ENCODE peak calls at places on chromosomes 5 and 9, in ten cellular contexts. One of them, this sample, is unnamed.

GRCh38 chr5:146644811-146645210 is 128.8 kb upstream of the GPR151 start:
- DNase-seq in epithelial cell of esophagus: no peak
- DNase-seq in foreskin fibroblast: no peak
- DNase-seq in uterus: no peak
- DNase-seq in neural progenitor cell: no peak
- DNase-seq in Caco-2: no peak
- DNase-seq in dorsolateral prefrontal cortex: no peak
- DNase-seq in Calu3: no peak
- DNase-seq in GM13977: no peak
- DNase-seq in kidney: no peak
- DNase-seq in this sample: no peak

GRCh38 chr5:10306806-10307205 is 896 bp downstream of the CMBL start:
- DNase-seq in neural progenitor cell: no peak
- DNase-seq in kidney: no peak
- DNase-seq in GM13977: no peak
- DNase-seq in foreskin fibroblast: no peak
- DNase-seq in dorsolateral prefrontal cortex: no peak
- DNase-seq in Caco-2: no peak
- DNase-seq in Calu3: no peak
- DNase-seq in uterus: no peak
- DNase-seq in epithelial cell of esophagus: no peak
- DNase-seq in this sample: no peak

GRCh38 chr5:75510417-75510835 is 1.0 kb downstream of the CERT1 start:
- DNase-seq in foreskin fibroblast: peak
- DNase-seq in GM13977: peak
- DNase-seq in kidney: no peak
- DNase-seq in neural progenitor cell: no peak
- DNase-seq in epithelial cell of esophagus: peak
- DNase-seq in Calu3: no peak
- DNase-seq in Caco-2: no peak
- DNase-seq in uterus: no peak
- DNase-seq in dorsolateral prefrontal cortex: no peak
- DNase-seq in this sample: no peak

GRCh38 chr9:136270173-136270710 is 24.6 kb upstream of the QSOX2 start:
- DNase-seq in Calu3: no peak
- DNase-seq in dorsolateral prefrontal cortex: no peak
- DNase-seq in epithelial cell of esophagus: no peak
- DNase-seq in GM13977: no peak
- DNase-seq in neural progenitor cell: no peak
- DNase-seq in foreskin fibroblast: no peak
- DNase-seq in kidney: no peak
- DNase-seq in uterus: no peak
- DNase-seq in Caco-2: no peak
- DNase-seq in this sample: no peak

GRCh38 chr9:124222109-124222508 is 35.6 kb upstream of the NEK6 start:
- DNase-seq in foreskin fibroblast: no peak
- DNase-seq in dorsolateral prefrontal cortex: no peak
- DNase-seq in uterus: no peak
- DNase-seq in neural progenitor cell: no peak
- DNase-seq in kidney: no peak
- DNase-seq in epithelial cell of esophagus: no peak
- DNase-seq in Caco-2: no peak
- DNase-seq in GM13977: no peak
- DNase-seq in Calu3: no peak
- DNase-seq in this sample: no peak

GRCh38 chr9:84668204-84669007 is 1.1 kb upstream of the NTRK2 start:
- DNase-seq in foreskin fibroblast: peak
- DNase-seq in Caco-2: peak
- DNase-seq in neural progenitor cell: peak
- DNase-seq in Calu3: peak
- DNase-seq in kidney: peak
- DNase-seq in dorsolateral prefrontal cortex: peak
- DNase-seq in uterus: no peak
- DNase-seq in epithelial cell of esophagus: peak
- DNase-seq in GM13977: peak
- DNase-seq in this sample: peak

GRCh38 chr5:75616286-75616810 is 5.1 kb downstream of the ANKDD1B start:
- DNase-seq in foreskin fibroblast: no peak
- DNase-seq in epithelial cell of esophagus: no peak
- DNase-seq in GM13977: no peak
- DNase-seq in Calu3: no peak
- DNase-seq in uterus: no peak
- DNase-seq in neural progenitor cell: peak
- DNase-seq in Caco-2: no peak
- DNase-seq in kidney: no peak
- DNase-seq in dorsolateral prefrontal cortex: no peak
- DNase-seq in this sample: peak

GRCh38 chr5:54347221-54347865 is 37.0 kb upstream of the ARL15 start:
- DNase-seq in epithelial cell of esophagus: no peak
- DNase-seq in Caco-2: no peak
- DNase-seq in kidney: no peak
- DNase-seq in GM13977: no peak
- DNase-seq in dorsolateral prefrontal cortex: no peak
- DNase-seq in foreskin fibroblast: no peak
- DNase-seq in uterus: no peak
- DNase-seq in Calu3: no peak
- DNase-seq in neural progenitor cell: no peak
- DNase-seq in this sample: no peak

GRCh38 chr5:113202904-113203716 is 226.5 kb downstream of the DCP2 start:
- DNase-seq in dorsolateral prefrontal cortex: peak
- DNase-seq in uterus: no peak
- DNase-seq in epithelial cell of esophagus: peak
- DNase-seq in Calu3: peak
- DNase-seq in neural progenitor cell: peak
- DNase-seq in kidney: no peak
- DNase-seq in foreskin fibroblast: no peak
- DNase-seq in Caco-2: peak
- DNase-seq in GM13977: no peak
- DNase-seq in this sample: no peak

GRCh38 chr9:121485618-121486531 is 13.8 kb downstream of the GGTA1 start:
- DNase-seq in kidney: no peak
- DNase-seq in Caco-2: no peak
- DNase-seq in neural progenitor cell: no peak
- DNase-seq in epithelial cell of esophagus: no peak
- DNase-seq in foreskin fibroblast: no peak
- DNase-seq in uterus: no peak
- DNase-seq in Calu3: no peak
- DNase-seq in GM13977: no peak
- DNase-seq in dorsolateral prefrontal cortex: no peak
- DNase-seq in this sample: no peak

GRCh38 chr5:66560371-66560770 is 35.8 kb upstream of the MAST4 start:
- DNase-seq in GM13977: no peak
- DNase-seq in neural progenitor cell: no peak
- DNase-seq in foreskin fibroblast: no peak
- DNase-seq in epithelial cell of esophagus: no peak
- DNase-seq in dorsolateral prefrontal cortex: no peak
- DNase-seq in Caco-2: no peak
- DNase-seq in kidney: no peak
- DNase-seq in uterus: no peak
- DNase-seq in Calu3: no peak
- DNase-seq in this sample: no peak

DNA sequence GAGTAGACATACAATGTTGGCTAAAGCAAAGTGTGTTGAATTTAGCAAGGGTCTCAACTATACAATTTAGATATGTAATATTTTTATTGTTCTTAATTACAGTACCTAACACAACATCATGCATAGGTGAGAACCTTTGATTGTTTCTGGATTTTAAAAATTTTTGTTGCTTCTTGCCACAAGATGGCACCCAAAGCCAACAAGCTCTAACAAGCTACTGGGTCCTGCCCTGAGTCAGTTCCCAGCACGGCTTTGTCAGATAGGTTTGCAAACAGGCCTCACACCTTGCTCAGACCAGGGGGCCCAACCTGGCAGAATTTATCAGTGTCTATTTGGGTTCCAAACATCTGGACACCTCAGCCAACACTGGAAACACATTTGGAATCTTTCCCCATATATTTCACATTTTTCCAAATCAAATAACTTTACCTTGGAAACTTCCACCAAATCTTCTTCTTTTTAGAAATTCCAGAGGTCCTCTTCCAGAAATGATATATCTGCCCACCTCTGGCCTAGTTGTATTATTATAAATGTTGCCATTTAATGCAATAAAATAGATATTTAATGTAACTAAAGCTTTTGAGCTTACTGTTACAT is 49.5 kb upstream of the EGFLAM start:
- DNase-seq in kidney: no peak
- DNase-seq in Caco-2: peak
- DNase-seq in foreskin fibroblast: peak
- DNase-seq in neural progenitor cell: peak
- DNase-seq in GM13977: peak
- DNase-seq in Calu3: peak
- DNase-seq in epithelial cell of esophagus: peak
- DNase-seq in dorsolateral prefrontal cortex: no peak
- DNase-seq in uterus: no peak
- DNase-seq in this sample: peak
- TF ChIP-seq CTCF in kidney: peak
- TF ChIP-seq CTCF in Caco-2: peak
- TF ChIP-seq CTCF in foreskin fibroblast: peak
- TF ChIP-seq CTCF in neural progenitor cell: peak
- TF ChIP-seq CTCF in GM13977: peak
- TF ChIP-seq CTCF in Calu3: no peak
- TF ChIP-seq CTCF in epithelial cell of esophagus: peak
- TF ChIP-seq CTCF in dorsolateral prefrontal cortex: peak
- TF ChIP-seq CTCF in uterus: no peak
- TF ChIP-seq CTCF in this sample: peak

GRCh38 chr5:8749556-8749955 is 796.3 kb downstream of the SEMA5A start:
- DNase-seq in Calu3: no peak
- DNase-seq in epithelial cell of esophagus: no peak
- DNase-seq in GM13977: no peak
- DNase-seq in kidney: no peak
- DNase-seq in dorsolateral prefrontal cortex: no peak
- DNase-seq in uterus: no peak
- DNase-seq in neural progenitor cell: no peak
- DNase-seq in foreskin fibroblast: no peak
- DNase-seq in Caco-2: no peak
- DNase-seq in this sample: no peak
- TF ChIP-seq CTCF in Calu3: no peak
- TF ChIP-seq CTCF in epithelial cell of esophagus: no peak
- TF ChIP-seq CTCF in GM13977: no peak
- TF ChIP-seq CTCF in kidney: no peak
- TF ChIP-seq CTCF in dorsolateral prefrontal cortex: no peak
- TF ChIP-seq CTCF in uterus: no peak
- TF ChIP-seq CTCF in neural progenitor cell: no peak
- TF ChIP-seq CTCF in foreskin fibroblast: no peak
- TF ChIP-seq CTCF in Caco-2: no peak
- TF ChIP-seq CTCF in this sample: no peak

GRCh38 chr5:125012727-125013451 is 266.4 kb upstream of the ZNF608 start:
- DNase-seq in GM13977: no peak
- DNase-seq in foreskin fibroblast: peak
- DNase-seq in kidney: no peak
- DNase-seq in dorsolateral prefrontal cortex: no peak
- DNase-seq in Calu3: peak
- DNase-seq in epithelial cell of esophagus: peak
- DNase-seq in neural progenitor cell: no peak
- DNase-seq in Caco-2: peak
- DNase-seq in uterus: no peak
- DNase-seq in this sample: no peak

GRCh38 chr5:125011982-125012381 is 265.5 kb upstream of the ZNF608 start:
- DNase-seq in uterus: no peak
- DNase-seq in epithelial cell of esophagus: no peak
- DNase-seq in foreskin fibroblast: no peak
- DNase-seq in Caco-2: peak
- DNase-seq in GM13977: no peak
- DNase-seq in Calu3: no peak
- DNase-seq in kidney: no peak
- DNase-seq in dorsolateral prefrontal cortex: no peak
- DNase-seq in neural progenitor cell: no peak
- DNase-seq in this sample: no peak

GRCh38 chr5:125006011-125006685 is 259.7 kb upstream of the ZNF608 start:
- DNase-seq in epithelial cell of esophagus: no peak
- DNase-seq in uterus: no peak
- DNase-seq in foreskin fibroblast: no peak
- DNase-seq in dorsolateral prefrontal cortex: no peak
- DNase-seq in GM13977: peak
- DNase-seq in kidney: no peak
- DNase-seq in neural progenitor cell: peak
- DNase-seq in Caco-2: no peak
- DNase-seq in Calu3: no peak
- DNase-seq in this sample: no peak

GRCh38 chr5:125011014-125011413 is 264.6 kb upstream of the ZNF608 start:
- DNase-seq in kidney: no peak
- DNase-seq in Caco-2: no peak
- DNase-seq in Calu3: no peak
- DNase-seq in neural progenitor cell: no peak
- DNase-seq in dorsolateral prefrontal cortex: no peak
- DNase-seq in GM13977: peak
- DNase-seq in uterus: no peak
- DNase-seq in foreskin fibroblast: no peak
- DNase-seq in epithelial cell of esophagus: no peak
- DNase-seq in this sample: no peak

GRCh38 chr5:125011419-125011818 is 265.0 kb upstream of the ZNF608 start:
- DNase-seq in epithelial cell of esophagus: no peak
- DNase-seq in kidney: no peak
- DNase-seq in foreskin fibroblast: no peak
- DNase-seq in dorsolateral prefrontal cortex: no peak
- DNase-seq in neural progenitor cell: no peak
- DNase-seq in uterus: no peak
- DNase-seq in Caco-2: peak
- DNase-seq in Calu3: peak
- DNase-seq in GM13977: no peak
- DNase-seq in this sample: no peak
- TF ChIP-seq CTCF in epithelial cell of esophagus: no peak
- TF ChIP-seq CTCF in kidney: no peak
- TF ChIP-seq CTCF in foreskin fibroblast: no peak
- TF ChIP-seq CTCF in dorsolateral prefrontal cortex: no peak
- TF ChIP-seq CTCF in neural progenitor cell: no peak
- TF ChIP-seq CTCF in uterus: no peak
- TF ChIP-seq CTCF in Caco-2: no peak
- TF ChIP-seq CTCF in Calu3: no peak
- TF ChIP-seq CTCF in GM13977: no peak
- TF ChIP-seq CTCF in this sample: no peak

GRCh38 chr9:70921126-70921525 is 200.3 kb downstream of the TRPM3 start:
- DNase-seq in Calu3: no peak
- DNase-seq in Caco-2: no peak
- DNase-seq in foreskin fibroblast: peak
- DNase-seq in epithelial cell of esophagus: peak
- DNase-seq in GM13977: no peak
- DNase-seq in neural progenitor cell: peak
- DNase-seq in dorsolateral prefrontal cortex: no peak
- DNase-seq in kidney: no peak
- DNase-seq in uterus: no peak
- DNase-seq in this sample: no peak

GRCh38 chr9:70923941-70924340 is 197.5 kb downstream of the TRPM3 start:
- DNase-seq in Calu3: no peak
- DNase-seq in foreskin fibroblast: peak
- DNase-seq in GM13977: no peak
- DNase-seq in dorsolateral prefrontal cortex: no peak
- DNase-seq in Caco-2: no peak
- DNase-seq in neural progenitor cell: no peak
- DNase-seq in kidney: no peak
- DNase-seq in uterus: no peak
- DNase-seq in epithelial cell of esophagus: no peak
- DNase-seq in this sample: no peak

GRCh38 chr9:70924380-70924779 is 197.0 kb downstream of the TRPM3 start:
- DNase-seq in kidney: no peak
- DNase-seq in GM13977: no peak
- DNase-seq in Caco-2: no peak
- DNase-seq in uterus: no peak
- DNase-seq in Calu3: no peak
- DNase-seq in foreskin fibroblast: peak
- DNase-seq in dorsolateral prefrontal cortex: no peak
- DNase-seq in epithelial cell of esophagus: peak
- DNase-seq in neural progenitor cell: no peak
- DNase-seq in this sample: no peak

GRCh38 chr9:70924905-70925547 is 196.4 kb downstream of the TRPM3 start:
- DNase-seq in dorsolateral prefrontal cortex: no peak
- DNase-seq in Calu3: peak
- DNase-seq in uterus: peak
- DNase-seq in Caco-2: peak
- DNase-seq in foreskin fibroblast: peak
- DNase-seq in kidney: no peak
- DNase-seq in epithelial cell of esophagus: peak
- DNase-seq in neural progenitor cell: peak
- DNase-seq in GM13977: peak
- DNase-seq in this sample: peak
- TF ChIP-seq CTCF in dorsolateral prefrontal cortex: peak
- TF ChIP-seq CTCF in Calu3: peak
- TF ChIP-seq CTCF in uterus: peak
- TF ChIP-seq CTCF in Caco-2: no peak
- TF ChIP-seq CTCF in foreskin fibroblast: peak
- TF ChIP-seq CTCF in kidney: peak
- TF ChIP-seq CTCF in epithelial cell of esophagus: peak
- TF ChIP-seq CTCF in neural progenitor cell: peak
- TF ChIP-seq CTCF in GM13977: peak
- TF ChIP-seq CTCF in this sample: peak

This sample was measured in testis.